ENCODE peak calls at places on chromosomes 12 and 14, in seven cellular contexts. D is fibroblast of lung, X is right lobe of liver, Y is GM12865, V is SK-N-SH, O is fibroblast of pulmonary artery, I is ascending aorta. Q is an unnamed sample.

GRCh38 chr12:104793280-104793679 is 164.8 kb downstream of the SLC41A2 start:
- DNase-seq in D (peak), X (no peak), Y (no peak), V (no peak), O (peak), I (no peak), Q (no peak)

GRCh38 chr14:53608369-53608768 is 348.3 kb downstream of the BMP4 start:
- DNase-seq in D (no peak), X (no peak), Y (peak), V (no peak), O (no peak), I (no peak), Q (peak)

GRCh38 chr14:105092912-105093425 is 27.7 kb upstream of the GPR132 start:
- DNase-seq in D (peak), X (peak), Y (peak), V (peak), O (peak), I (no peak), Q (no peak)

GRCh38 chr14:56244138-56244789 is 126.1 kb downstream of the PELI2 start:
- DNase-seq in D (peak), X (no peak), Y (no peak), V (no peak), O (peak), I (no peak), Q (peak)

GRCh38 chr12:62785941-62786559 is 148.9 kb downstream of the PPM1H start:
- DNase-seq in D (peak), X (peak), Y (peak), V (no peak), O (peak), I (peak), Q (peak)

GRCh38 chr12:13534645-13535398 is 338.3 kb downstream of the EMP1 start:
- DNase-seq in D (peak), X (peak), Y (peak), V (peak), O (peak), I (peak), Q (peak)

GRCh38 chr12:12212769-12213168 is 54.1 kb downstream of the LRP6 start:
- DNase-seq in D (no peak), X (no peak), Y (no peak), V (no peak), O (no peak), I (no peak), Q (peak)

GRCh38 chr12:81329088-81329487 is 251.2 kb downstream of the ACSS3 start:
- DNase-seq in D (peak), X (no peak), Y (peak), V (no peak), O (peak), I (no peak), Q (peak)

GRCh38 chr12:110281549-110282342 is 699 bp downstream of the ATP2A2 start:
- DNase-seq in D (peak), X (peak), Y (peak), V (peak), O (peak), I (no peak), Q (no peak)

GRCh38 chr12:12608557-12608957 is 3.1 kb upstream of the CREBL2 start:
- DNase-seq in D (peak), X (no peak), Y (peak), V (no peak), O (peak), I (no peak), Q (no peak)

GRCh38 chr12:64450711-64451486 is 1.0 kb upstream of the TBK1 start:
- DNase-seq in D (peak), X (no peak), Y (peak), V (peak), O (no peak), I (no peak), Q (peak)

GRCh38 chr12:99009654-99010296 is 364.7 kb downstream of the APAF1 start:
- DNase-seq in D (peak), X (no peak), Y (no peak), V (no peak), O (peak), I (no peak), Q (peak)

GRCh38 chr12:68479261-68479581 is 131.5 kb upstream of the RAP1B start:
- DNase-seq in D (peak), X (no peak), Y (no peak), V (peak), O (no peak), I (no peak), Q (no peak)

GRCh38 chr14:61147369-61147897 is 133.7 kb downstream of the TMEM30B start:
- DNase-seq in D (peak), X (no peak), Y (no peak), V (no peak), O (peak), I (no peak), Q (peak)

GRCh38 chr12:15899282-15899870 is 11.8 kb upstream of the DERA start:
- DNase-seq in D (no peak), X (no peak), Y (peak), V (no peak), O (no peak), I (no peak), Q (peak)

GRCh38 chr12:49232940-49233841 is 31.7 kb upstream of the TUBA1C start:
- DNase-seq in D (peak), X (peak), Y (no peak), V (peak), O (peak), I (no peak), Q (no peak)

GRCh38 chr14:76208340-76208739 is 56.6 kb downstream of the GPATCH2L start:
- DNase-seq in D (no peak), X (no peak), Y (no peak), V (no peak), O (no peak), I (no peak), Q (no peak)

GRCh38 chr14:55340482-55340881 is 69.3 kb downstream of the FBXO34 start:
- DNase-seq in D (no peak), X (no peak), Y (no peak), V (no peak), O (no peak), I (no peak), Q (no peak)

GRCh38 chr14:55713496-55713895 is 133.5 kb downstream of the KTN1 start:
- DNase-seq in D (no peak), X (no peak), Y (no peak), V (no peak), O (peak), I (no peak), Q (no peak)

GRCh38 chr14:93753647-93754046 is 34.6 kb downstream of the PRIMA1 start:
- DNase-seq in D (no peak), X (no peak), Y (no peak), V (no peak), O (no peak), I (no peak), Q (no peak)

GRCh38 chr14:99215277-99215676 is 56.7 kb downstream of the BCL11B start:
- DNase-seq in D (peak), X (no peak), Y (no peak), V (no peak), O (peak), I (no peak), Q (peak)

GRCh38 chr14:93156693-93157369 is 27.9 kb downstream of the MOAP1 start:
- DNase-seq in D (no peak), X (no peak), Y (no peak), V (no peak), O (no peak), I (no peak), Q (no peak)

GRCh38 chr14:54713364-54713763 is 146.4 kb downstream of the SAMD4A start:
- DNase-seq in D (peak), X (no peak), Y (no peak), V (no peak), O (peak), I (no peak), Q (no peak)

DNA sequence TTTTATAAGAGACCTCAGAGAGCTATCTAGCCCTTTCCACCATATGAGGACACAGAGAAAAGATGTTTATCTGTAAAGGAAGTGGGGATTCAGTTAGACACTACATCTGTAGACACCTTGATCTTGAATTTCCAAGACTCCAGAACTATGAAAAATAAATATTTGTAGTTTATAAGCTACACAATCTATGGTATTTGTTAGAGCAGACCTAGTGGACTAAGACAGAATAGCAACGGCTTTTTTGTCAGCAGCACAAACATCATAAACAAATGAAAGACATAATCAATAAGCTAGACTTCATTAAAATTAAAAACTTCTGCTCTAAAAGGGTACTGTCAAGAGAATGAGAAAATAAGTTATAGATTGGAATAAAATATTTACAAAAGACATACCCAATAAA is 810.1 kb downstream of the FSCB start:
- DNase-seq in D (no peak), X (no peak), Y (no peak), V (no peak), O (no peak), I (no peak), Q (no peak)
- TF ChIP-seq CTCF in D (no peak), X (no peak), Y (no peak), V (no peak), O (no peak), I (no peak), Q (no peak)

DNA sequence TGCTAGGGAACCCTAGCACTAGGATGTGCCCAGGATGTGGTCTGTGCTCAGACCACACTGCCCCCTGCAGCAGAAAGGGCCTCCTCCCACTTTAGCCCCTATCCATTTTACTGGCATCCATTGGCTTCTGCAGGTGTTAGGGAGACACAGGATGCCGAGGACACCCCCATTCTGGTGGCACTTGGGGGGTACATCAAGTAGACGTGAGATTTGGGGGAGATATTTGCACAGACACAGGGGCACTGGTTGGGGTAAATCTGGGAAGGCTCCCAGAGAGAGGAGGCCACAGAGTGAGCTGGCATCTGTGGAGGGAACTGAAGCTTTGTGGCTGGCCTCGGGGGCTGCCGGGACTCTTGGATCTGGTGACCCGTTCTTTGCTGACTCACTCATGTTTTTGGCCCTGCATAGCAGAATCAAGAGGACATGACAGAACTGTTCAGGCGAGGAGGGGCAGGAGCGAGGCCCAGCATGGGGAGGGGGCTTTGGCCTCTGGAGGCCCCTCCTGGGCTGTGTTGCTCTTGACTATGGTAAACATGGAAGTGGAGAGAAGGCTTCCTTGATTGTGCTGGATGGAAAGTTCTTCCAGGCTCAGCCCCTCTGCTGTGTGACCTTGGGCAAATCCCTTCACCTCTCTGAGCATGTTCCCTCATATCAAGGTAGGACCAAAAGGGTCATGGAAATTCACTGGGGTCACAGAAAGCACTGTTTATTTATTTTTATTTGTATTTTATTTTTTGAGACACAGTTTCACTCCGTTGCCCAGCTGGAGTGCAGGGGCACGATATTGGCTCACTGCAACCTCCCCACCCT is 1.8 kb downstream of the PLBD2 start:
- DNase-seq in D (peak), X (no peak), Y (no peak), V (peak), O (no peak), I (no peak), Q (no peak)
- H3K4me3 ChIP-seq in D (peak), X (no peak), Y (no peak), V (peak), O (peak), I (peak), Q (no peak)

DNA sequence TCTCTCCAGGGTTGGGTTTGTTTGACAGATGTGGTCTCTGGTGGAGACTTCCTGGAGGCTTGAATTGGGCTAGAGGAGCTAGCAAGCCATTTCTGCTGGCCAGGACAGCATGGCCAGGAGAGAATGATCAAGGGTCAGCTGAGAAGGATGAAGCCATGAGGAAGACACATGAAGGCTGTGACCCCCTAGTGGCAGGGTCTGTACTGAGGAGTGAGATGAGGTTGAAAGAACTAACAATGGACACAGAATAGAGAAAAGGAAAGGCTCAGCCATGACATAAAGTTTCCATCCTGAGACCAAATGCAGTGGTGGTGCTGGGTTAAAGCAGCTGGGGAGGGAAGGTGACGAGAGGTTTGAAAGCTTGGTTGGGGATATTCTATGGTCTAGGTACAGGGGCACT is 89.9 kb downstream of the NT5DC3 start:
- DNase-seq in D (no peak), X (no peak), Y (peak), V (no peak), O (no peak), I (no peak), Q (no peak)
- TF ChIP-seq CTCF in D (no peak), X (no peak), Y (no peak), V (no peak), O (no peak), I (no peak), Q (no peak)

GRCh38 chr12:113655479-113655878 is 183.8 kb upstream of the LHX5 start:
- DNase-seq in D (no peak), X (no peak), Y (no peak), V (no peak), O (no peak), I (no peak), Q (no peak)

GRCh38 chr12:113658030-113658655 is 186.5 kb upstream of the LHX5 start:
- DNase-seq in D (peak), X (no peak), Y (no peak), V (no peak), O (peak), I (no peak), Q (peak)

GRCh38 chr12:113659015-113659414 is 187.3 kb upstream of the LHX5 start:
- DNase-seq in D (no peak), X (no peak), Y (no peak), V (no peak), O (no peak), I (no peak), Q (no peak)

GRCh38 chr12:113659416-113659815 is 187.7 kb upstream of the LHX5 start:
- DNase-seq in D (no peak), X (no peak), Y (no peak), V (no peak), O (no peak), I (no peak), Q (no peak)

GRCh38 chr12:113655919-113656318 is 184.2 kb upstream of the LHX5 start:
- DNase-seq in D (no peak), X (no peak), Y (no peak), V (no peak), O (no peak), I (no peak), Q (no peak)
- H3K4me3 ChIP-seq in D (no peak), X (no peak), Y (no peak), V (no peak), O (no peak), I (no peak), Q (no peak)

GRCh38 chr14:89955418-89956293 is at the start of gene TDP1:
- DNase-seq in D (peak), X (peak), Y (peak), V (peak), O (peak), I (peak), Q (peak)
- TF ChIP-seq CTCF in D (no peak), X (peak), Y (peak), V (peak), O (no peak), I (no peak), Q (peak)